ENCODE peak calls at places on chromosomes 7 and 10, in ten cellular contexts. A, N, U, R, O, F, Q, C, T and G are unnamed samples.

GRCh38 chr10:94521276-94522250 is 24.0 kb upstream of the HELLS start:
- DNase-seq in A (no peak), N (no peak), U (no peak), R (no peak), O (no peak), F (no peak), Q (no peak), C (no peak), T (no peak), G (no peak)

GRCh38 chr10:10092581-10092980 is 925.1 kb upstream of the CELF2 start:
- DNase-seq in A (peak; percentile 86), N (peak; percentile 4), U (peak; percentile 64), R (no peak), O (peak; percentile 53), F (no peak), Q (no peak), C (no peak), T (no peak), G (peak; percentile 10)

GRCh38 chr10:63267414-63268138 is 134.4 kb downstream of the NRBF2 start:
- DNase-seq in A (peak; percentile 86), N (peak; percentile 89), U (peak; percentile 65), R (peak; percentile 83), O (peak; percentile 89), F (no peak), Q (no peak), C (peak; percentile 61), T (peak; percentile 30), G (no peak)

GRCh38 chr10:26735435-26735834 is 37.9 kb downstream of the PDSS1 start:
- DNase-seq in A (no peak), N (no peak), U (no peak), R (no peak), O (no peak), F (no peak), Q (no peak), C (no peak), T (no peak), G (no peak)

GRCh38 chr7:13880789-13881188 is 108.7 kb downstream of the ETV1 start:
- DNase-seq in A (peak; percentile 35), N (peak; percentile 85), U (no peak), R (peak; percentile 72), O (peak; percentile 44), F (no peak), Q (no peak), C (no peak), T (no peak), G (peak; percentile 29)

GRCh38 chr7:50953820-50954219 is 171.1 kb upstream of the GRB10 start:
- DNase-seq in A (peak; percentile 46), N (no peak), U (no peak), R (peak; percentile 52), O (peak; percentile 68), F (no peak), Q (no peak), C (peak; percentile 17), T (no peak), G (peak; percentile 60)

GRCh38 chr10:119479532-119479931 is 63.0 kb downstream of the RGS10 start:
- DNase-seq in A (no peak), N (no peak), U (no peak), R (no peak), O (no peak), F (no peak), Q (no peak), C (no peak), T (no peak), G (no peak)

GRCh38 chr10:70458329-70459060 is 17.0 kb upstream of the NODAL start:
- DNase-seq in A (peak; percentile 73), N (peak; percentile 66), U (peak; percentile 68), R (peak; percentile 69), O (peak; percentile 68), F (peak; percentile 74), Q (peak; percentile 70), C (no peak), T (peak; percentile 27), G (peak; percentile 31)

GRCh38 chr7:39336457-39336856 is 229.7 kb upstream of the YAE1 start:
- DNase-seq in A (peak; percentile 2), N (no peak), U (no peak), R (peak; percentile 40), O (no peak), F (no peak), Q (no peak), C (no peak), T (no peak), G (no peak)

DNA sequence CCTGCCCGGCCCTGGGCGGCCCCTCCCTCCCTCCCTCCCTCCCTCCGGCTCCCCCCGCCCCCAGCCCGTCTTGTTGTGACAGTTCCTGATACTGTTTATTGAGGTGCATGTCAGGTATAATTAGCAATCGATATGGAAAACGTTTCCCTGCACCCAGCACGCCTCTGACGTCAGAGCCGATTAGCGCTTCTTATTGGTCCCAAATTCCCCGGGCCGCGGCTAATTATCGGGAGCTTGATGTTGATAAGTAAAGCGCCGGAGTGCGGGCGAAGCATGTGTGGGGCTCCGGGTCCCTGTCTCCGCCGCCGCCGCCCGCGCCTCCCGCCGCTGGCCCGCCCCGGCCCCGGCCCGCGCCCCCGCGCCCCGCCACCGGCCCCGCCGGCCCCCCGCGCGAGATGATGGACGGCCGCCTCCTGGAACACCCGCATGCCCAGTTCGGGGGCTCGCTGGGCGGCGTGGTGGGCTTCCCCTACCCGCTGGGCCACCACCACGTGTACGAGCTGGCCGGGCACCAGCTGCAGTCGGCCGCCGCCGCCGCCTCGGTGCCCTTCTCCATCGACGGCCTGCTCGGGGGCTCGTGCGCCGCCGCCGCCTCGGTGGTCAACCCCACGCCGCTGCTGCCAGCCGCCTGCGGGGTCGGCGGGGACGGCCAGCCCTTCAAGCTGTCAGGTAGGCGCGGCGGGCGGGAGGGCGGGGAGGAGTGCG is at the start of gene UNCX:
- DNase-seq in A (no peak), N (no peak), U (no peak), R (no peak), O (no peak), F (no peak), Q (no peak), C (no peak), T (no peak), G (no peak)
- H3K4me3 ChIP-seq in A (no peak within 1 kb of the TSS), N (no peak within 1 kb of the TSS), U (peak within 1 kb of the TSS; percentile 2), R (no peak within 1 kb of the TSS), O (no peak within 1 kb of the TSS), F (no peak within 1 kb of the TSS), Q (no peak within 1 kb of the TSS), C (no peak within 1 kb of the TSS), T (no peak within 1 kb of the TSS), G (no peak within 1 kb of the TSS)

DNA sequence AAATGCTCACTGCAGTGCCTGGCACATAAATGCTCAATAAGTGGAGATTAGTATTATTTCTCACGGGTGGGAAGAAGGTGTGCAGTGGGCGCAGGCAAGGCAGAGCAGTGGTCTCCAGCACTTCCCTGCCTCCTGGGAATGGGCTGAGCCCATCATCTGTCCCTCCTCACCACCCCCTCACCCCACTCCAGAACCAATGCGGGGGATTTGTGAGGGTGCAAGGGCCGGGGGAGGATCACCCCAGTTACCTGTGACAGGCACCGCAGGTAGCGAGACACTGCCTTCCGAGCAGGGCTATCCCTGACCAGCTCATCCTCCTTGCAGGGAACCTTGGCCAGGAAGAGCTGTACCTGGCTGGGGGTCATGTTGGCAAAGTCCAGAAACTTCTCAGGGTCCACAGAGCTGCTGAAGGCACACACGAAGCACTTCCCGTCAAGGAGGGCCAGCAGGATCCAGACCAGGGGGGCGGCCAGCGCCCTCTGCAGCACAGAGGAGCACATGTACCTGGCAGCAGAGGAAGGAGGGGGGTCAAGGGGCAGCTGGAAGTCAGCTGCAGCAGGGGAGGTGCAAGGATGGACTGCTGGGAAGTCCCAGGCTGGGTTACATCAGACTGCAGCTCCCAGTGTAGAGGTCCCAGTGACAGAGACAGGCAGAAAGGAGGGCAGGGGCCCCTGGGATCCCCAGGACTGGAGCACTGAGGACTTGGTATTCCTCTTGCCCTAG is 2.8 kb downstream of the CALHM3 start:
- DNase-seq in A (peak; percentile 40), N (no peak), U (peak; percentile 41), R (no peak), O (peak; percentile 22), F (no peak), Q (no peak), C (no peak), T (no peak), G (no peak)
- TF ChIP-seq CTCF in A (peak; percentile 5), N (no peak), U (peak; percentile 33), R (no peak), O (peak; percentile 27), F (no peak), Q (no peak), C (no peak), T (no peak), G (peak; percentile 41)

GRCh38 chr10:4771554-4772201 is 54.3 kb upstream of the AKR1E2 start:
- DNase-seq in A (peak; percentile 32), N (peak; percentile 87), U (no peak), R (peak; percentile 78), O (peak; percentile 64), F (no peak), Q (no peak), C (no peak), T (no peak), G (no peak)

GRCh38 chr10:4770766-4771553 is 55.0 kb upstream of the AKR1E2 start:
- DNase-seq in A (peak; percentile 92), N (peak; percentile 95), U (peak; percentile 13), R (peak; percentile 90), O (peak; percentile 96), F (no peak), Q (no peak), C (peak; percentile 71), T (no peak), G (peak; percentile 95)

GRCh38 chr10:4775808-4776207 is 50.2 kb upstream of the AKR1E2 start:
- DNase-seq in A (peak; percentile 4), N (peak; percentile 92), U (no peak), R (peak; percentile 86), O (peak; percentile 22), F (no peak), Q (no peak), C (no peak), T (no peak), G (no peak)

GRCh38 chr10:4776234-4776638 is 49.8 kb upstream of the AKR1E2 start:
- DNase-seq in A (no peak), N (no peak), U (no peak), R (no peak), O (no peak), F (no peak), Q (no peak), C (no peak), T (no peak), G (no peak)

GRCh38 chr10:4772202-4772570 is 53.8 kb upstream of the AKR1E2 start:
- DNase-seq in A (no peak), N (no peak), U (no peak), R (no peak), O (no peak), F (no peak), Q (no peak), C (no peak), T (no peak), G (no peak)
- H3K4me3 ChIP-seq in A (no peak overlapping the region), N (no peak overlapping the region), U (no peak overlapping the region), R (no peak overlapping the region), O (no peak overlapping the region), F (no peak overlapping the region), Q (no peak overlapping the region), C (no peak overlapping the region), T (no peak overlapping the region), G (no peak overlapping the region)

DNA sequence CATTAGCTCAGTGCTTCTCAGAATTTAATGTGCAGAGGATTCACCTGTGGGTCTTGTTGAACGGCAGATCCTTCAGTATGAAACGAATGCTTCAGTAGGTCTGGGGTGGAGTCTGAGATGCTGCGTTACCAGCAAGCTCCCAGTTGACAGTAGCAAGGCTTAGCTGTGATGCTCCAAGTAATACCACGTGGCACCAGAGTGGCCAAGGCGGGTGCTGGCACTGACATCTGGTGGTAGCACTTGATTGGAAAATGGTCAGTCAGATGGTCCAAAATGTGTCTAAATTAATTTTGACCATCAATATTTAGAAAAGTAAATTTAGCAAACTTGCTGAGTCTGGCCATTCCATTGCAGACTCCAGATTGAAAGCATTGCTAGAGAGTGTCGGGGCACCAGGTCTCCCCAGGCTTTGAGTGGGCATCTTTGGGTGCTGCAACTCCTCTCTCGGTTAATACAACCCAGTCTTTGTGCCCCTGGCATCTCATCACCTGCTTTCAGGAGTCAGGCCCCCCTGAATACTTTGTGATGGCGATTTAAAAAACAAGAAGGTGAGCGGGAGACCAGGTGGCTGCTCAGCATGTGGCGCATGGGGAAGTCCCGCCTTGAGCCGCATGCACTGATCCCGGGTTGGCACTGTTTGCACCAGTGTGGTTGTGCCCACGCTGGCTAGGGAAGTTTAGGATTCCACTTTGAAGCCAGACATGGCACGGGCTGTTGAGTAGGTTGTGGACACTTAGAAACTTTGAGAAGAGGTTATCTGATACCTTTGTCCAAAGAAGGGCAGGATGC is 130.0 kb downstream of the NT5C2 start:
- DNase-seq in A (no peak), N (no peak), U (no peak), R (peak; percentile 12), O (no peak), F (no peak), Q (no peak), C (no peak), T (no peak), G (no peak)
- TF ChIP-seq CTCF in A (no peak), N (no peak), U (no peak), R (no peak), O (no peak), F (no peak), Q (no peak), C (peak; percentile 57), T (no peak), G (no peak)